ENCODE peak calls at places on chromosomes 16 and 17, in eight cellular contexts. B, U, N, C, I, Z, H and Y are unnamed samples.

GRCh38 chr16:50680556-50680893 is 587 bp downstream of the SNX20 start:
- DNase-seq in C (no peak), B (no peak), U (no peak), H (no peak), Z (no peak), I (no peak), N (no peak), Y (no peak)

GRCh38 chr17:1865252-1866037 is 35.6 kb downstream of the RPA1 start:
- DNase-seq in I (peak; percentile 18), Z (peak; percentile 14), U (peak; percentile 62), B (no peak), N (no peak), C (no peak), H (no peak), Y (peak; percentile 49)

GRCh38 chr17:37742762-37743611 is 1.9 kb downstream of the HNF1B start:
- DNase-seq in U (no peak), Z (no peak), I (no peak), H (no peak), C (no peak), B (no peak), N (no peak), Y (peak; percentile 74)

GRCh38 chr16:11966173-11966572 is 1.2 kb downstream of the TNFRSF17 start:
- DNase-seq in I (no peak), C (no peak), Z (no peak), N (no peak), B (no peak), H (no peak), U (no peak), Y (no peak)

GRCh38 chr17:42694524-42694923 is 12.2 kb downstream of the CNTNAP1 start:
- DNase-seq in Z (no peak), H (no peak), I (no peak), N (no peak), C (peak; percentile 17), U (no peak), B (no peak), Y (no peak)

GRCh38 chr17:27983853-27984252 is 58.6 kb upstream of the NLK start:
- DNase-seq in H (no peak), U (no peak), Z (no peak), B (no peak), N (no peak), C (no peak), I (no peak), Y (no peak)

GRCh38 chr17:82320140-82320840 is 2.9 kb upstream of the CD7 start:
- DNase-seq in Z (no peak), B (no peak), N (no peak), H (no peak), I (no peak), C (no peak), U (no peak), Y (no peak)

GRCh38 chr17:34068506-34069035 is 186.5 kb upstream of the CCL2 start:
- DNase-seq in N (no peak), I (no peak), C (no peak), H (no peak), U (no peak), B (no peak), Z (no peak), Y (no peak)

GRCh38 chr17:28369684-28370034 is 448 bp downstream of the VTN start:
- DNase-seq in U (no peak), N (no peak), C (no peak), B (no peak), H (no peak), I (no peak), Z (no peak), Y (peak; percentile 49)

GRCh38 chr17:46854948-46855347 is 3.6 kb downstream of the WNT9B start:
- DNase-seq in N (no peak), I (no peak), C (no peak), H (no peak), U (no peak), B (no peak), Z (no peak), Y (no peak)

GRCh38 chr16:16071631-16072244 is 122.3 kb downstream of the ABCC1 start:
- DNase-seq in I (no peak), Z (peak; percentile 80), C (peak; percentile 74), N (peak; percentile 31), H (peak; percentile 63), U (no peak), B (no peak), Y (no peak)

GRCh38 chr16:16076400-16076901 is 127.0 kb downstream of the ABCC1 start:
- DNase-seq in H (no peak), I (no peak), U (no peak), N (no peak), Z (no peak), C (no peak), B (no peak), Y (no peak)

GRCh38 chr16:16075463-16076399 is 126.3 kb downstream of the ABCC1 start:
- DNase-seq in C (peak; percentile 84), N (peak; percentile 25), H (peak; percentile 22), I (no peak), Z (no peak), U (no peak), B (no peak), Y (no peak)

DNA sequence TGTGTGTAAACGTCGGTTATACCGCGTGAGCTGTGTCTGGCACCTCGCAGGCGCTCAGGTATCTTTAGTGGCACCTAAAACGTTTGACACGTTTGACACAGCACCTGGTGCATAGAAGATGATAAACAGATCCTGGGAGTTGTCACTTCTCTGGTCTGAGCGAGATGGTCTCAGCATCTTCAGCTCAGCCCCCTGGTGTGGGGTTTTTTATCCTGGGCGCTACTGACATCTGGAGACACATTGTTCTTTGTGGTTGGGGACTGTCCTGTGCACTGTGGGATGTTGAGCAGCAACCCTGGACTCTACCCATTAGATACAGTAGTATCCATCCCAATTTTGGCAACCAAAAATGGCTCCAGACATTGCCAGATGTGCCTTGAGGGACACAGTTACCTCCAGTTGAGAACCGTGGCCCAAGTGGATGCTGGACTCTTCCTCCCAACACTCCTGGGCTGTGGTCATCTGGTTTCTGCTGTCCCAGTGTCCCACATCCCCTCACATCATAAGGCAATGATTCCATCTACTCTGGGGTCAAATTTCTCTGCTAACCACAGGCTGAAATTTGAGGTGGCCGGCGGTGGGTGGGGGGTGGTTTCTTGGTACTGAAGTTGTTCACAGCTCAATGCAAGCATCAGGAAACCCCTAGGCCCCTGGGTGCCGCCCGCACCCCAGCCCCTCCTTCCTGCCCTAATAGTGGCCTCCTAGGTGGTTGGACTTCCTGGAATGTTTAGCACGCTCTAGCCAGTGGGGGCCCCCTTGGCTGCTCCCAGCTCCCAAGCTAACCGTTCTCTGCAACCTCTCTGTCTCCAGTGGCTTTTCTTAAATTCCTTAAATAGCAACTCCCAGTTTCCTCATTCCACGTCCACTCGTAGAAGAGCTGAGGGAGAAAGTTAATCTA is 124.7 kb downstream of the ABCC1 start:
- DNase-seq in U (peak; percentile 69), H (peak; percentile 87), Z (peak; percentile 95), N (no peak), B (no peak), I (no peak), C (no peak), Y (peak; percentile 59)
- TF ChIP-seq CTCF in U (no peak), H (no peak), Z (no peak), N (no peak), B (no peak), I (no peak), C (no peak), Y (no peak)

GRCh38 chr17:72429066-72429638 is 308.3 kb downstream of the SOX9 start:
- DNase-seq in N (no peak), C (no peak), B (no peak), Z (no peak), U (no peak), I (no peak), H (peak; percentile 19), Y (no peak)

GRCh38 chr17:72433797-72434196 is 313.0 kb downstream of the SOX9 start:
- DNase-seq in H (no peak), N (no peak), I (no peak), B (no peak), Z (no peak), C (no peak), U (no peak), Y (no peak)

GRCh38 chr17:72432881-72433280 is 312.1 kb downstream of the SOX9 start:
- DNase-seq in I (no peak), C (no peak), H (no peak), N (no peak), B (no peak), Z (no peak), U (no peak), Y (no peak)

GRCh38 chr17:72432143-72432604 is 311.4 kb downstream of the SOX9 start:
- DNase-seq in N (no peak), Z (no peak), I (no peak), B (no peak), C (no peak), U (no peak), H (no peak), Y (no peak)

DNA sequence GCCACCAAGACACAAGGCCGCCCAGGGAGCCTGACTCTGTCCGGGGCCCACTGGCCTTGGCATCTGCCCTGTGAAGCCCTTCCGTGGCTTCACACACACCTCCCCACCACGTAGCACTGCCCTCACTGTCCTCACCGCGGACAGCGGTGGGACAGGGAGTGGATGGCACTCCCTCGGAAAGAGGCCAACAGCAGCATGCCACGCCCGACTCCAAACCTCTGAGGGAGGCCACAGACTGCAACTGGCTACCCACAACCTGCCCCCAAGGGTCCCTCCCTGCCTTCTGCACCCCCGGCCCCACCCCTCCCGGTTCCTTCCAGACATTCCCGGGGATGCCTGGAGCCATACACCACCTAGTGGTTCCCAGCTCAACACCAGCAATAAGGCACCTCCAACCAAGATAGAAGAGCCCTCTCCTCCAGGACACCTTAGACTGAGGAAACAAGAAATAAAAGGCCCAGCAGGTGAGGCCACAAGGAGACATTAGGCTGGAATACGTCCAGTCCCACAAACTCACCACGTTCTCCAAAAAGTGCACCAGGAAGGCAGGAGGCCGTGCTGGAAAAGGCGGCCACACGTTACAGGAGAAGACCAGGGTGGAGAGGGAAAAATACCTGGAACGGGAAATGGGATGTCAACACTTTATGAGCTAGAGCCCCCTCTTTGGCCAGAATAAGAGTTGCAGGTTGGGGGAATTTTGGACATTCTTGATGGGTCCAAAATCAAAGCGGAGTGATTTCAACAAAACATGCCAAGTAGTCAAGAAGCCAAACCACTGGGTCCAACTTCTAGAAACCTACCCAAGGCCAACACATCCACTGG is 310.0 kb downstream of the SOX9 start:
- DNase-seq in Z (no peak), B (no peak), U (no peak), H (no peak), N (no peak), I (no peak), C (no peak), Y (no peak)
- TF ChIP-seq CTCF in Z (peak; percentile 32), B (no peak), U (peak; percentile 35), H (no peak), N (no peak), I (peak; percentile 80), C (no peak), Y (peak; percentile 23)

DNA sequence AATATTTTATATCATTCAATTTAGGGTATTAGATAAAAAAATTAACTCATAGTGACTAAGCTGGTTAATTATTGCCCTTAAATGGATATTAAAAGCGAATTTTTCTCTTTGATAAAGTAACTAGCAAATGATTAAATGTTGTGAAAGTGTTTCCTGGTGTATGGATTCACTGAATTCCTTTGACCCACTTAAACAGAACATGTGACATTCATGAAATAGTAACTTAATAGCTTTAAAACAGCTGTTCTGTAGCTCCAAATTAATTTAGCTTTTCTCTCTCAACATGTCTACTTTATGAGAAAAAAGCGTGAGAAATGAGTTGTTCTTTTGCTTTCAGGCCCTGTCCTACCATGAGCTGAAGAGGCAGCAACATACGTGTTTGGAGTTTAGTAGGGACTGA is 36.4 kb upstream of the APPBP2 start:
- DNase-seq in H (no peak), N (no peak), B (no peak), U (no peak), I (no peak), C (no peak), Z (no peak), Y (no peak)
- TF ChIP-seq CTCF in H (no peak), N (no peak), B (no peak), U (no peak), I (no peak), C (no peak), Z (no peak), Y (no peak)

GRCh38 chr17:32593003-32593402 is 106.2 kb downstream of the CDK5R1 start:
- DNase-seq in I (no peak), B (no peak), H (no peak), N (no peak), U (no peak), Z (no peak), C (no peak), Y (no peak)
- TF ChIP-seq CTCF in I (peak; percentile 17), B (no peak), H (no peak), N (no peak), U (no peak), Z (peak; percentile 16), C (no peak), Y (no peak)